ENCODE peak calls at places on chromosomes 4 and X, in nine cellular contexts. One of them, this sample, is unnamed.
A peak's percentile ranks its signal among the peaks of the same experiment; 100 is the strongest.

GRCh38 chr4:107997001-107997788 is 7.5 kb downstream of the HADH start:
- DNase-seq in astrocyte of the spinal cord: peak; percentile 60
- DNase-seq in BJ: peak; percentile 85
- DNase-seq in esophagus squamous epithelium: no peak
- DNase-seq in psoas muscle: peak; percentile 61
- DNase-seq in upper lobe of right lung: no peak
- DNase-seq in fibroblast of lung: peak; percentile 81
- DNase-seq in GM12865: no peak
- DNase-seq in ascending aorta: no peak
- DNase-seq in this sample: peak; percentile 41

GRCh38 chr4:9997881-9998280 is 23.4 kb downstream of the SLC2A9 start:
- DNase-seq in astrocyte of the spinal cord: no peak
- DNase-seq in BJ: no peak
- DNase-seq in esophagus squamous epithelium: no peak
- DNase-seq in psoas muscle: no peak
- DNase-seq in upper lobe of right lung: no peak
- DNase-seq in fibroblast of lung: peak; percentile 43
- DNase-seq in GM12865: no peak
- DNase-seq in ascending aorta: no peak
- DNase-seq in this sample: no peak

GRCh38 chrX:84108589-84108988 is 79.4 kb downstream of the RPS6KA6 start:
- DNase-seq in astrocyte of the spinal cord: no peak
- DNase-seq in BJ: no peak
- DNase-seq in esophagus squamous epithelium: no peak
- DNase-seq in psoas muscle: no peak
- DNase-seq in upper lobe of right lung: no peak
- DNase-seq in fibroblast of lung: no peak
- DNase-seq in GM12865: no peak
- DNase-seq in ascending aorta: no peak
- DNase-seq in this sample: no peak

GRCh38 chrX:9611436-9612145 is 146.7 kb downstream of the TBL1X start:
- DNase-seq in astrocyte of the spinal cord: no peak
- DNase-seq in BJ: no peak
- DNase-seq in esophagus squamous epithelium: no peak
- DNase-seq in psoas muscle: no peak
- DNase-seq in upper lobe of right lung: no peak
- DNase-seq in fibroblast of lung: no peak
- DNase-seq in GM12865: peak; percentile 24
- DNase-seq in ascending aorta: no peak
- DNase-seq in this sample: no peak

GRCh38 chrX:26925088-26925487 is 538.1 kb downstream of the PPP4R3C start:
- DNase-seq in astrocyte of the spinal cord: no peak
- DNase-seq in BJ: no peak
- DNase-seq in esophagus squamous epithelium: no peak
- DNase-seq in psoas muscle: no peak
- DNase-seq in upper lobe of right lung: no peak
- DNase-seq in fibroblast of lung: peak; percentile 11
- DNase-seq in GM12865: no peak
- DNase-seq in ascending aorta: no peak
- DNase-seq in this sample: no peak

GRCh38 chrX:1453951-1454785 is 1.5 kb upstream of the ASMTL start:
- DNase-seq in astrocyte of the spinal cord: peak; percentile 79
- DNase-seq in BJ: peak; percentile 26
- DNase-seq in esophagus squamous epithelium: no peak
- DNase-seq in psoas muscle: peak; percentile 90
- DNase-seq in upper lobe of right lung: peak; percentile 94
- DNase-seq in fibroblast of lung: peak; percentile 60
- DNase-seq in GM12865: peak; percentile 87
- DNase-seq in ascending aorta: peak; percentile 46
- DNase-seq in this sample: peak; percentile 9

GRCh38 chr4:66852843-66853242 is 692.5 kb downstream of the CENPC start:
- DNase-seq in astrocyte of the spinal cord: no peak
- DNase-seq in BJ: no peak
- DNase-seq in esophagus squamous epithelium: no peak
- DNase-seq in psoas muscle: no peak
- DNase-seq in upper lobe of right lung: no peak
- DNase-seq in fibroblast of lung: no peak
- DNase-seq in GM12865: no peak
- DNase-seq in ascending aorta: no peak
- DNase-seq in this sample: no peak

GRCh38 chr4:87896020-87896621 is 63.4 kb downstream of the MEPE start:
- DNase-seq in astrocyte of the spinal cord: peak; percentile 85
- DNase-seq in BJ: peak; percentile 14
- DNase-seq in esophagus squamous epithelium: no peak
- DNase-seq in psoas muscle: no peak
- DNase-seq in upper lobe of right lung: no peak
- DNase-seq in fibroblast of lung: peak; percentile 93
- DNase-seq in GM12865: no peak
- DNase-seq in ascending aorta: peak; percentile 23
- DNase-seq in this sample: peak; percentile 19

GRCh38 chr4:71732706-71733105 is 51.2 kb downstream of the GC start:
- DNase-seq in astrocyte of the spinal cord: peak; percentile 52
- DNase-seq in BJ: no peak
- DNase-seq in esophagus squamous epithelium: no peak
- DNase-seq in psoas muscle: no peak
- DNase-seq in upper lobe of right lung: no peak
- DNase-seq in fibroblast of lung: peak; percentile 45
- DNase-seq in GM12865: no peak
- DNase-seq in ascending aorta: no peak
- DNase-seq in this sample: peak; percentile 10

GRCh38 chr4:139666735-139667266 is 1.2 kb downstream of the MGST2 start:
- DNase-seq in astrocyte of the spinal cord: peak; percentile 71
- DNase-seq in BJ: no peak
- DNase-seq in esophagus squamous epithelium: no peak
- DNase-seq in psoas muscle: peak; percentile 67
- DNase-seq in upper lobe of right lung: peak; percentile 68
- DNase-seq in fibroblast of lung: peak; percentile 64
- DNase-seq in GM12865: no peak
- DNase-seq in ascending aorta: no peak
- DNase-seq in this sample: no peak

GRCh38 chr4:115356176-115356575 is 242.8 kb upstream of the NDST4 start:
- DNase-seq in astrocyte of the spinal cord: no peak
- DNase-seq in BJ: no peak
- DNase-seq in esophagus squamous epithelium: no peak
- DNase-seq in psoas muscle: no peak
- DNase-seq in upper lobe of right lung: no peak
- DNase-seq in fibroblast of lung: peak; percentile 16
- DNase-seq in GM12865: no peak
- DNase-seq in ascending aorta: no peak
- DNase-seq in this sample: no peak

GRCh38 chr4:145347684-145348083 is 134.0 kb upstream of the SMAD1 start:
- DNase-seq in astrocyte of the spinal cord: peak; percentile 84
- DNase-seq in BJ: peak; percentile 37
- DNase-seq in esophagus squamous epithelium: no peak
- DNase-seq in psoas muscle: no peak
- DNase-seq in upper lobe of right lung: no peak
- DNase-seq in fibroblast of lung: peak; percentile 94
- DNase-seq in GM12865: no peak
- DNase-seq in ascending aorta: no peak
- DNase-seq in this sample: peak; percentile 45

GRCh38 chrX:116241001-116241400 is 70.5 kb downstream of the AGTR2 start:
- DNase-seq in astrocyte of the spinal cord: no peak
- DNase-seq in BJ: no peak
- DNase-seq in esophagus squamous epithelium: no peak
- DNase-seq in psoas muscle: no peak
- DNase-seq in upper lobe of right lung: no peak
- DNase-seq in fibroblast of lung: no peak
- DNase-seq in GM12865: no peak
- DNase-seq in ascending aorta: no peak
- DNase-seq in this sample: no peak

GRCh38 chr4:90328558-90328957 is 201.4 kb downstream of the CCSER1 start:
- DNase-seq in astrocyte of the spinal cord: peak; percentile 27
- DNase-seq in BJ: no peak
- DNase-seq in esophagus squamous epithelium: no peak
- DNase-seq in psoas muscle: no peak
- DNase-seq in upper lobe of right lung: peak; percentile 64
- DNase-seq in fibroblast of lung: peak; percentile 6
- DNase-seq in GM12865: no peak
- DNase-seq in ascending aorta: no peak
- DNase-seq in this sample: no peak

GRCh38 chr4:148986951-148987350 is 544.7 kb upstream of the NR3C2 start:
- DNase-seq in astrocyte of the spinal cord: no peak
- DNase-seq in BJ: no peak
- DNase-seq in esophagus squamous epithelium: no peak
- DNase-seq in psoas muscle: no peak
- DNase-seq in upper lobe of right lung: no peak
- DNase-seq in fibroblast of lung: no peak
- DNase-seq in GM12865: no peak
- DNase-seq in ascending aorta: no peak
- DNase-seq in this sample: no peak

GRCh38 chr4:19700951-19701350 is 550.8 kb upstream of the SLIT2 start:
- DNase-seq in astrocyte of the spinal cord: peak; percentile 20
- DNase-seq in BJ: no peak
- DNase-seq in esophagus squamous epithelium: no peak
- DNase-seq in psoas muscle: no peak
- DNase-seq in upper lobe of right lung: no peak
- DNase-seq in fibroblast of lung: peak; percentile 65
- DNase-seq in GM12865: no peak
- DNase-seq in ascending aorta: no peak
- DNase-seq in this sample: no peak

GRCh38 chr4:79959652-79960051 is 113.4 kb downstream of the ANTXR2 start:
- DNase-seq in astrocyte of the spinal cord: no peak
- DNase-seq in BJ: no peak
- DNase-seq in esophagus squamous epithelium: no peak
- DNase-seq in psoas muscle: no peak
- DNase-seq in upper lobe of right lung: no peak
- DNase-seq in fibroblast of lung: no peak
- DNase-seq in GM12865: no peak
- DNase-seq in ascending aorta: no peak
- DNase-seq in this sample: no peak

GRCh38 chr4:42150653-42151567 is 1.5 kb downstream of the BEND4 start:
- DNase-seq in astrocyte of the spinal cord: no peak
- DNase-seq in BJ: no peak
- DNase-seq in esophagus squamous epithelium: no peak
- DNase-seq in psoas muscle: no peak
- DNase-seq in upper lobe of right lung: no peak
- DNase-seq in fibroblast of lung: no peak
- DNase-seq in GM12865: peak; percentile 5
- DNase-seq in ascending aorta: no peak
- DNase-seq in this sample: no peak

GRCh38 chr4:159229164-159229563 is 126.3 kb downstream of the RAPGEF2 start:
- DNase-seq in astrocyte of the spinal cord: peak; percentile 74
- DNase-seq in BJ: peak; percentile 35
- DNase-seq in esophagus squamous epithelium: no peak
- DNase-seq in psoas muscle: no peak
- DNase-seq in upper lobe of right lung: no peak
- DNase-seq in fibroblast of lung: peak; percentile 95
- DNase-seq in GM12865: no peak
- DNase-seq in ascending aorta: no peak
- DNase-seq in this sample: peak; percentile 77
- H3K4me3 ChIP-seq in astrocyte of the spinal cord: no peak overlapping the region
- H3K4me3 ChIP-seq in BJ: no peak overlapping the region
- H3K4me3 ChIP-seq in esophagus squamous epithelium: no peak overlapping the region
- H3K4me3 ChIP-seq in psoas muscle: peak overlapping the region; percentile 66
- H3K4me3 ChIP-seq in upper lobe of right lung: no peak overlapping the region
- H3K4me3 ChIP-seq in fibroblast of lung: peak overlapping the region; percentile 42
- H3K4me3 ChIP-seq in GM12865: no peak overlapping the region
- H3K4me3 ChIP-seq in ascending aorta: peak overlapping the region; percentile 48
- H3K4me3 ChIP-seq in this sample: peak overlapping the region; percentile 25

DNA sequence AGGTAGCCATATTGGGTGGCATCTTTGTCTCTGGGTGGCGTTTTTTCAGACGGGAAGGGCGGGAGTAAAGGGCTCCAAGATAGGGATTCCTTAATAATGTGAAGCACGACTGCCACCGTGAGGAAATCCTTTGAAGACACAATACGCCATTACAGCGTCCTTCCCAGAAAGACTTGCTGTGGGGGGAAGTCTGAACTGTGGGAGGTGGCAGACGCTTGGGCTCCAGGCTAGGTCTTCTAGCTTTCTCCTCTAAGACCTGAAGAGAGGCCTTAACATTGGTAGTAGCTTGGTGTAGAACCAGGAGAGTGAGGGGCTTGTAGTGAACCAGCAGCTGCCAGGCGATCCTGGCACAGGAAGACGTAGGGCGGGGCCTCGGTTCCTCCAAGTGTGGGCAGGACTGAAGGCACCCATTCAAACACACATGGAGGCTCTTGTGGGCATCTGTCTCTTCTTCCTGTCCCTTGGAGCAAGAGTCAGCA is 197.3 kb downstream of the OR13H1 start:
- DNase-seq in astrocyte of the spinal cord: peak; percentile 88
- DNase-seq in BJ: no peak
- DNase-seq in esophagus squamous epithelium: peak; percentile 11
- DNase-seq in psoas muscle: peak; percentile 88
- DNase-seq in upper lobe of right lung: no peak
- DNase-seq in fibroblast of lung: peak; percentile 64
- DNase-seq in GM12865: no peak
- DNase-seq in ascending aorta: peak; percentile 52
- DNase-seq in this sample: no peak
- TF ChIP-seq CTCF in astrocyte of the spinal cord: peak; percentile 34
- TF ChIP-seq CTCF in BJ: no peak
- TF ChIP-seq CTCF in esophagus squamous epithelium: no peak
- TF ChIP-seq CTCF in psoas muscle: peak; percentile 53
- TF ChIP-seq CTCF in upper lobe of right lung: no peak
- TF ChIP-seq CTCF in fibroblast of lung: no peak
- TF ChIP-seq CTCF in GM12865: no peak
- TF ChIP-seq CTCF in ascending aorta: peak; percentile 46
- TF ChIP-seq CTCF in this sample: no peak

DNA sequence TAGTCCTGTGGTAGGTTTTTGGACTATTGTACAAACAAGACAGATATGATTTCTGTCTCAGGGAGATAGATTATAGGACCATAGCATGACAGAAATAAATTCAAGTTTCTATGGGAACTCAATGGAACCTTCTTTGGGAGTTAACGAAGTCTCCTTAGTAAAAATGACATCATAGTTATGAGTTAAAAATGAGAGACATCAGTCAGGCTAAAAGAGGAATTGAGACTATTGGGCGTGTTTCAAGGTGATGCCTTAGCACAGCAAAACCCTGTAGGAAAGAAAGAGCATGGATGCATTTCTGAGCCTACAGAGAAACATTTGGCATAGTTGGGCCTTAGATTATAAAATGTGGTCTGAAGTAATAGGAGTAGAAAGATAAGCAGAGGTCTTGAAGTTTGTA is 1909.1 kb upstream of the PCDH7 start:
- DNase-seq in astrocyte of the spinal cord: no peak
- DNase-seq in BJ: no peak
- DNase-seq in esophagus squamous epithelium: no peak
- DNase-seq in psoas muscle: no peak
- DNase-seq in upper lobe of right lung: no peak
- DNase-seq in fibroblast of lung: no peak
- DNase-seq in GM12865: no peak
- DNase-seq in ascending aorta: no peak
- DNase-seq in this sample: no peak
- H3K4me3 ChIP-seq in astrocyte of the spinal cord: no peak overlapping the region
- H3K4me3 ChIP-seq in BJ: no peak overlapping the region
- H3K4me3 ChIP-seq in esophagus squamous epithelium: no peak overlapping the region
- H3K4me3 ChIP-seq in psoas muscle: no peak overlapping the region
- H3K4me3 ChIP-seq in upper lobe of right lung: no peak overlapping the region
- H3K4me3 ChIP-seq in fibroblast of lung: no peak overlapping the region
- H3K4me3 ChIP-seq in GM12865: no peak overlapping the region
- H3K4me3 ChIP-seq in ascending aorta: no peak overlapping the region
- H3K4me3 ChIP-seq in this sample: no peak overlapping the region

DNA sequence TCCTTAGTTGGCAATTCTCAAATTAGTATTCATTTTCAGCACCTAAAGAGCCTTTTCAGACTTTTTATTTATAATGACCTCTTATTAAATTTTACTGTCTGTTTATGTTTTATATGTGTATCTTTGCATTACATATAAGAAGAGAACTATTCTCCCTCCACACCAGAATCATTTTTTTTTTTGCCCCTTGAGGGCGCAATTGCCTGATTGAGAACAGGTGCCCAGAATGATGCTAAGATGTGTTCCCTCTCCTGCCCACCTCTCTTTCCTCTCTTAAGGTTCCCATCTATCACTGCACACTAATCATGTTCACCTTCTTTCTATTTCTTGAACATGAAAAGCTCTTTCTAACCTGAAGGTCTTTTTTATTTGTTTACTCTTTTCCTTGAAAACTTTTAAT is 44.2 kb upstream of the ADAM29 start:
- DNase-seq in astrocyte of the spinal cord: peak; percentile 20
- DNase-seq in BJ: no peak
- DNase-seq in esophagus squamous epithelium: no peak
- DNase-seq in psoas muscle: no peak
- DNase-seq in upper lobe of right lung: no peak
- DNase-seq in fibroblast of lung: no peak
- DNase-seq in GM12865: peak; percentile 61
- DNase-seq in ascending aorta: no peak
- DNase-seq in this sample: no peak
- TF ChIP-seq CTCF in astrocyte of the spinal cord: peak; percentile 27
- TF ChIP-seq CTCF in BJ: no peak
- TF ChIP-seq CTCF in esophagus squamous epithelium: no peak
- TF ChIP-seq CTCF in psoas muscle: no peak
- TF ChIP-seq CTCF in upper lobe of right lung: no peak
- TF ChIP-seq CTCF in fibroblast of lung: no peak
- TF ChIP-seq CTCF in GM12865: peak; percentile 41
- TF ChIP-seq CTCF in ascending aorta: peak; percentile 11
- TF ChIP-seq CTCF in this sample: no peak